ENCODE peak calls at places on chromosome 15, in five cellular contexts. W, N, L, S and R are unnamed samples.

GRCh38 chr15:41940441-41940857 is 31.9 kb downstream of the EHD4 start:
- DNase-seq in S (peak), N (no peak), L (peak), W (no peak), R (no peak)

GRCh38 chr15:29136815-29137214 is 132.8 kb downstream of the NSMCE3 start:
- DNase-seq in W (no peak), L (no peak), N (no peak), S (no peak), R (no peak)

GRCh38 chr15:41507820-41508290 is 5.8 kb downstream of the LTK start:
- DNase-seq in L (no peak), S (no peak), W (no peak), N (no peak), R (no peak)

GRCh38 chr15:43518073-43518761 is 809 bp downstream of the MAP1A start:
- DNase-seq in L (peak), S (no peak), N (no peak), W (peak), R (no peak)

GRCh38 chr15:41678742-41679141 is 18.5 kb downstream of the MGA start:
- DNase-seq in W (no peak), L (no peak), N (no peak), S (no peak), R (no peak)

GRCh38 chr15:71776304-71776703 is 34.0 kb upstream of the NR2E3 start:
- DNase-seq in L (no peak), W (no peak), N (no peak), S (no peak), R (no peak)

GRCh38 chr15:44101944-44102343 is 93.1 kb downstream of the FRMD5 start:
- DNase-seq in N (no peak), L (peak), S (peak), W (no peak), R (peak)

GRCh38 chr15:91855684-91856553 is 2.4 kb downstream of the SLCO3A1 start:
- DNase-seq in N (peak), S (peak), W (no peak), L (no peak), R (peak)

GRCh38 chr15:31084176-31084575 is 17.3 kb downstream of the TRPM1 start:
- DNase-seq in W (no peak), S (no peak), N (no peak), L (no peak), R (no peak)

GRCh38 chr15:78266229-78266628 is 1.9 kb downstream of the DNAJA4 start:
- DNase-seq in N (no peak), L (no peak), W (no peak), S (no peak), R (no peak)
- TF ChIP-seq MAFK in N (no peak), L (no peak), W (no peak), S (no peak), R (no peak)

DNA sequence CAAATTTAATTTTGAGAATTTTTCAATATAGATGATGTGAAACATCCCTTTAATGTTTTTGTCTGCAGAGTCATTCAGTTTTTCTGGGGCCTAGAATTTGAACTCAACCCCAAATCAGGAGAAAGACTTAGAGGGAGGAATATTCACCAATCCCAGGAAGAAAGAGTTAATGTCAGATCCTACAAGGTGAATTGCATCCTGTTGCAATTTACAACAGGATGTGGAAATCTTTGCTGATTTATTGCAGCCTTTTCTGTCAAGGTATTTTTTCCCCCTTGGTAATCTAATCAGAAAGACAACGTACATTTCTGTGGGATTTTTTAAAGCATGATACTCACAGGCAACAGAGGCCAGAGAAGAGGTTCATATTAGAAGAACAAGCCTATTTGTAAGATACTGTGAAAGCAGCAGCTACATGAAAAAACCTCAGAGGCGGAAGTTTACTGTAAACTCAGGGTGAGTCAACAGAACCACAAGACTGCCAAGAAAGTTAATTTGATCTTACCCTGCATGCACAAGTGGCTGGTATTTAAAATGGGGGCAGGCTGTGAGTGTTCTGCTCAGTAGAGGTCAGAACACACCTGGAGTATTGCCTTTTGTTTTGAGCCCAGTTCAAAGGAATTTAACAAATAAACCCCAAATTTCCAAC is 531.8 kb downstream of the AGBL1 start:
- DNase-seq in W (no peak), N (no peak), L (no peak), S (no peak), R (peak)
- TF ChIP-seq MAFK in W (no peak), N (no peak), L (no peak), S (no peak), R (no peak)

GRCh38 chr15:60052796-60053195 is 48.7 kb downstream of the FOXB1 start:
- DNase-seq in N (no peak), W (no peak), L (no peak), S (no peak), R (no peak)
- TF ChIP-seq MAFK in N (no peak), W (no peak), L (no peak), S (no peak), R (no peak)

DNA sequence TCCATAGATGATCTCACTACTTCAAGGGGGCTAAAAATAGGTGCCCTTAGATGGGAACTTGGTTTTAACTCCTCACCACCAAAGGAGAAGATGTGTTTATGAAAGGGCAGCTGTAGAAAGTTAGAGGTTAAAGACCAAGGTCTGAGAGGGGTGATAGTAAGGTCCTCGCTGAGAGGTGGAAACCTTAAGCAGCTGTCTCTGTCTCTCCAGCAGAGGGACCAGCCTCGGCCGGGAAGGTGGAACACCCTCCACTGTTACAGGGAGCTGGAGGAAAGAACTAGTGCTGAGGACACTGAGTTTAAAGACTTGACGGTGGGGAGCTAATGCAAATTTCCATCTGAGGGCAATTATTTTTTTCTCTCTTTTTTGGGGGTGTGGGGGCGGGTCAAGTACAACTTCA is 8.9 kb upstream of the RLBP1 start:
- DNase-seq in S (no peak), W (peak), L (peak), N (no peak), R (no peak)
- TF ChIP-seq MAFK in S (no peak), W (no peak), L (no peak), N (no peak), R (no peak)

GRCh38 chr15:69888406-69888805 is 209.3 kb downstream of the TLE3 start:
- DNase-seq in W (no peak), L (no peak), N (no peak), S (no peak), R (no peak)

GRCh38 chr15:69887018-69887417 is 210.7 kb downstream of the TLE3 start:
- DNase-seq in L (no peak), W (no peak), N (no peak), S (no peak), R (no peak)

GRCh38 chr15:69887553-69887952 is 210.2 kb downstream of the TLE3 start:
- DNase-seq in N (no peak), L (no peak), S (no peak), W (no peak), R (no peak)

GRCh38 chr15:69883306-69883705 is 214.4 kb downstream of the TLE3 start:
- DNase-seq in S (no peak), N (no peak), W (no peak), L (no peak), R (no peak)

DNA sequence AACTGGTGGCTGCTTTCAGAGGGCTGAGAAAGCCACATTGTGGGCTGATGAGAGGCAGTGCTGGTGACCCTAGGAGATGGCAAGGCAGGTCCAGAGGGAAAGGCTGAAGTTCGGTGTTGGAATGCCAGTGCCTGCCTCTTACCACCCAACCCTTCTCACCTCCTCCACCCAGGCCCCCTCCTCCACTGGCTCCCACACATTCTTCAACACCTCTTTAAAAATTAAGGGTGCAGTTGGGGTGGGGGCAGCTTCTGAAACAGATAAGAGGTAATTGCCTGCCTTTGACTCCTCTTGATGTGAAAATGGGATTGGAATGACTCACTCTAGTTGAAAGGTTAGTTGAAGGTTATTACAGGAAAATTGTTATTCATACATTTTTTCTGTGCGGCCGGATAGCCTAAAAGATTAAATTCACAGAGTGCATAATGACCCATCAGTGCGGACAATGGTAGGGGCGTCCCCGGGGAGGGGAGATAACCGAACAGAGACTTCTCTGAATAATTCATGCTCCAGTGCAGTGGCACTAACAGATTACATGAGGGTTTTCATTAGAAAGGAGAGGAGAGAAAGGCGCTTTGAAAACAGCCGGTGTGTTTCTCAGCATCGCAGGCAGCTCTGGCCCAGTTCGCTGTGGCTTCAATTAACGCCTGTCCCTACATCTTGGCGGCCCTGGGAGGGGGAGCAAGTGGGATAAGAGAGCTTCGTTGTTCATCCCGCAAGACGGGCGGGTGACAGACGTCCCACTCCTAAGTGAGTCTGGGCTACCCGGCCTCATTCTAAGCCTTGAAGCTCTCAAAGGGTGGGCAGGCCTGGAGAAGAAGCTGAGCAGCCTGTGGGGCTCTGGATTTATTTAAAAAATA is 212.3 kb downstream of the TLE3 start:
- DNase-seq in W (no peak), N (no peak), L (no peak), S (no peak), R (no peak)
- TF ChIP-seq MAFK in W (no peak), N (no peak), L (no peak), S (no peak), R (no peak)

DNA sequence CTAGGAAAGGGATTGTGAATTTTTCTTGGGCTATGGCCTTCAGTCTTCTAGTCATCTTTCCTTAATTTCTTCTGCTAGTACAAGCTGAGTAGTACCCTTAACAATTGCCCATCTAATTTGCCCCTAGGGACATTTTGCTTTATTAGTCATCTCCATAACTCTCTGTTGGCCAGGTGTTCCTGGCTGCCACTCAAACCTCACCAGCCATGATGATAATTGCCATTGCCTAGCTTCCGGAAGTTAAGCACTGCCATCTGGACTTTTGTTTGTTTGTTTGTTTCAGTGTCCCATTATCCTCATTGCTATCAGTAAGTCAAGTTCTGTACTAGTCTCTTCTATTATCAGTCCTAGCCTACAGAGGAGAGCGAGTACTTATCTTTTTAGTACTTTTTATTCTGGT is 36.6 kb upstream of the UBL7 start:
- DNase-seq in N (no peak), S (no peak), L (no peak), W (no peak), R (no peak)
- TF ChIP-seq MAFK in N (no peak), S (no peak), L (no peak), W (no peak), R (no peak)